ENCODE peak calls at places on chromosomes 12 and 14, in seven cellular contexts. One of them, this sample, is unnamed. For H3K4me1, the result is how much of the 10 kb centered on the place peaks cover.

GRCh38 chr14:74941676-74942097 is 13.7 kb downstream of the PGF start:
- DNase-seq in hepatocyte: peak
- DNase-seq in lower lobe of right lung: peak
- DNase-seq in GM23248: peak
- DNase-seq in IMR-90: peak
- DNase-seq in stomach: no peak
- DNase-seq in right lobe of liver: peak
- DNase-seq in this sample: peak

GRCh38 chr14:73851567-73852382 is at the start of gene PTGR2:
- DNase-seq in IMR-90: peak
- DNase-seq in right lobe of liver: peak
- DNase-seq in stomach: peak
- DNase-seq in hepatocyte: peak
- DNase-seq in GM23248: peak
- DNase-seq in lower lobe of right lung: peak
- DNase-seq in this sample: peak

GRCh38 chr14:74514471-74514932 is 20.9 kb downstream of the ISCA2 start:
- DNase-seq in hepatocyte: no peak
- DNase-seq in stomach: no peak
- DNase-seq in right lobe of liver: peak
- DNase-seq in IMR-90: peak
- DNase-seq in GM23248: peak
- DNase-seq in lower lobe of right lung: peak
- DNase-seq in this sample: no peak

GRCh38 chr14:20632831-20633771 is 8.4 kb downstream of the OR6S1 start:
- DNase-seq in right lobe of liver: no peak
- DNase-seq in stomach: peak
- DNase-seq in GM23248: peak
- DNase-seq in IMR-90: peak
- DNase-seq in hepatocyte: peak
- DNase-seq in lower lobe of right lung: no peak
- DNase-seq in this sample: no peak

GRCh38 chr12:119693006-119693405 is 25.1 kb downstream of the PRKAB1 start:
- DNase-seq in stomach: peak
- DNase-seq in right lobe of liver: no peak
- DNase-seq in lower lobe of right lung: no peak
- DNase-seq in hepatocyte: peak
- DNase-seq in GM23248: peak
- DNase-seq in IMR-90: peak
- DNase-seq in this sample: no peak

GRCh38 chr12:101823891-101824290 is 6.9 kb downstream of the GNPTAB start:
- DNase-seq in IMR-90: no peak
- DNase-seq in right lobe of liver: no peak
- DNase-seq in hepatocyte: peak
- DNase-seq in GM23248: peak
- DNase-seq in lower lobe of right lung: no peak
- DNase-seq in stomach: peak
- DNase-seq in this sample: peak

GRCh38 chr12:107042801-107043200 is 50.5 kb downstream of the CRY1 start:
- DNase-seq in IMR-90: no peak
- DNase-seq in stomach: peak
- DNase-seq in GM23248: no peak
- DNase-seq in lower lobe of right lung: no peak
- DNase-seq in hepatocyte: peak
- DNase-seq in right lobe of liver: no peak
- DNase-seq in this sample: no peak

GRCh38 chr14:58315606-58316005 is 17.3 kb downstream of the ARID4A start:
- DNase-seq in stomach: no peak
- DNase-seq in lower lobe of right lung: no peak
- DNase-seq in right lobe of liver: no peak
- DNase-seq in GM23248: peak
- DNase-seq in IMR-90: peak
- DNase-seq in hepatocyte: no peak
- DNase-seq in this sample: no peak

GRCh38 chr14:74737753-74738325 is 24.9 kb downstream of the FCF1 start:
- DNase-seq in GM23248: peak
- DNase-seq in lower lobe of right lung: no peak
- DNase-seq in IMR-90: peak
- DNase-seq in hepatocyte: no peak
- DNase-seq in stomach: no peak
- DNase-seq in right lobe of liver: no peak
- DNase-seq in this sample: no peak

GRCh38 chr12:124761876-124762275 is 101.8 kb downstream of the SCARB1 start:
- DNase-seq in right lobe of liver: no peak
- DNase-seq in lower lobe of right lung: no peak
- DNase-seq in hepatocyte: no peak
- DNase-seq in IMR-90: no peak
- DNase-seq in stomach: no peak
- DNase-seq in GM23248: no peak
- DNase-seq in this sample: no peak

GRCh38 chr12:131008461-131009270 is 55.0 kb downstream of the ADGRD1 start:
- DNase-seq in stomach: no peak
- DNase-seq in GM23248: no peak
- DNase-seq in IMR-90: no peak
- DNase-seq in right lobe of liver: peak
- DNase-seq in hepatocyte: no peak
- DNase-seq in lower lobe of right lung: peak
- DNase-seq in this sample: no peak

GRCh38 chr12:70842942-70843341 is 77.6 kb downstream of the PTPRR start:
- DNase-seq in hepatocyte: no peak
- DNase-seq in lower lobe of right lung: no peak
- DNase-seq in GM23248: no peak
- DNase-seq in right lobe of liver: no peak
- DNase-seq in stomach: no peak
- DNase-seq in IMR-90: no peak
- DNase-seq in this sample: no peak

GRCh38 chr12:79690156-79690605 is 583 bp downstream of the PAWR start:
- DNase-seq in IMR-90: peak
- DNase-seq in stomach: peak
- DNase-seq in GM23248: peak
- DNase-seq in hepatocyte: no peak
- DNase-seq in right lobe of liver: peak
- DNase-seq in lower lobe of right lung: peak
- DNase-seq in this sample: peak

GRCh38 chr12:49983892-49984291 is 11.1 kb downstream of the AQP6 start:
- DNase-seq in GM23248: peak
- DNase-seq in lower lobe of right lung: no peak
- DNase-seq in IMR-90: peak
- DNase-seq in right lobe of liver: no peak
- DNase-seq in stomach: no peak
- DNase-seq in hepatocyte: peak
- DNase-seq in this sample: no peak

GRCh38 chr14:56143025-56143424 is 24.8 kb downstream of the PELI2 start:
- DNase-seq in stomach: no peak
- DNase-seq in lower lobe of right lung: no peak
- DNase-seq in IMR-90: no peak
- DNase-seq in right lobe of liver: no peak
- DNase-seq in hepatocyte: no peak
- DNase-seq in GM23248: no peak
- DNase-seq in this sample: no peak
- H3K4me1 ChIP-seq in stomach: under half
- H3K4me1 ChIP-seq in lower lobe of right lung: under half
- H3K4me1 ChIP-seq in IMR-90: under half
- H3K4me1 ChIP-seq in right lobe of liver: under half
- H3K4me1 ChIP-seq in hepatocyte: under half
- H3K4me1 ChIP-seq in GM23248: under half
- H3K4me1 ChIP-seq in this sample: under half

DNA sequence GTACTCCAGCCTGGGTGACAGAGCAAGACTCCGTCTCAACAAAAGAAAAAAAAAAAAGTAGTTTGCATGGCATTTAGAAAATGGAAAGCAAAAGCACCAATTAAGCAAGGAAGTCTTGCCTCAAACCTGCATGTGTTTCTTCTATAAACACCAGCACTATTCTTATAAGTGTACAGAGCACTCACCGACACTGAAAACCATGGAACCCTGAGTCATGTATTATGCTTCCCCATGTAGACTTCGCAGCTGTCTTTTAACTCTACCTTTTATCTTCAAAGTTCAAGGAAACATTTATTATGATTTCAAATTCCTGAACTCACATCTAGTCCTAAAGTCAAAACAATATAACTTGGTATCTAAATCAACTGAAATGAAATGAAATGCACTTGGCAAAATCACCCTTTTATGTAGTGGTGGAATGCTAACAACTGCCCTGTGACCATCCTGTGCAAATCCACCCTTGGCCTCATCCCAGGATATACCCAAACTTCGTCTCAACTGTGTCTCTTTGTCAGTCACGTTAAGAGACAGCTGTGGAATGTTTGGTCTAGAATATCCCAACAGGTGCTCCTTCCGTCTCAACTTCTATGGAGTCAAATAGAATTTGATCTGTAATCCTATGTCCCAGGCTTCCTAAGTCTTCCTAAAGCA is 4.8 kb downstream of the BCAT1 start:
- DNase-seq in right lobe of liver: no peak
- DNase-seq in IMR-90: peak
- DNase-seq in hepatocyte: no peak
- DNase-seq in stomach: no peak
- DNase-seq in lower lobe of right lung: no peak
- DNase-seq in GM23248: no peak
- DNase-seq in this sample: no peak
- H3K4me1 ChIP-seq in right lobe of liver: under half
- H3K4me1 ChIP-seq in IMR-90: under half
- H3K4me1 ChIP-seq in hepatocyte: under half
- H3K4me1 ChIP-seq in stomach: under half
- H3K4me1 ChIP-seq in lower lobe of right lung: under half
- H3K4me1 ChIP-seq in GM23248: under half
- H3K4me1 ChIP-seq in this sample: under half

GRCh38 chr12:121358093-121358492 is 5.9 kb upstream of the ANAPC5 start:
- DNase-seq in right lobe of liver: no peak
- DNase-seq in GM23248: no peak
- DNase-seq in IMR-90: no peak
- DNase-seq in stomach: no peak
- DNase-seq in hepatocyte: peak
- DNase-seq in lower lobe of right lung: no peak
- DNase-seq in this sample: no peak
- H3K4me1 ChIP-seq in right lobe of liver: under half
- H3K4me1 ChIP-seq in GM23248: under half
- H3K4me1 ChIP-seq in IMR-90: under half
- H3K4me1 ChIP-seq in stomach: under half
- H3K4me1 ChIP-seq in hepatocyte: under half
- H3K4me1 ChIP-seq in lower lobe of right lung: under half
- H3K4me1 ChIP-seq in this sample: under half

GRCh38 chr14:72488551-72488950 is 405.4 kb downstream of the DPF3 start:
- DNase-seq in GM23248: no peak
- DNase-seq in IMR-90: no peak
- DNase-seq in hepatocyte: no peak
- DNase-seq in lower lobe of right lung: no peak
- DNase-seq in stomach: no peak
- DNase-seq in right lobe of liver: no peak
- DNase-seq in this sample: no peak
- H3K4me1 ChIP-seq in GM23248: under half
- H3K4me1 ChIP-seq in IMR-90: under half
- H3K4me1 ChIP-seq in hepatocyte: under half
- H3K4me1 ChIP-seq in lower lobe of right lung: under half
- H3K4me1 ChIP-seq in stomach: under half
- H3K4me1 ChIP-seq in right lobe of liver: under half
- H3K4me1 ChIP-seq in this sample: under half

GRCh38 chr14:49584058-49584457 is 2.1 kb downstream of the RPS29 start:
- DNase-seq in stomach: no peak
- DNase-seq in lower lobe of right lung: no peak
- DNase-seq in hepatocyte: no peak
- DNase-seq in GM23248: no peak
- DNase-seq in right lobe of liver: no peak
- DNase-seq in IMR-90: no peak
- DNase-seq in this sample: no peak
- H3K4me1 ChIP-seq in stomach: under half
- H3K4me1 ChIP-seq in lower lobe of right lung: under half
- H3K4me1 ChIP-seq in hepatocyte: under half
- H3K4me1 ChIP-seq in GM23248: under half
- H3K4me1 ChIP-seq in right lobe of liver: under half
- H3K4me1 ChIP-seq in IMR-90: under half
- H3K4me1 ChIP-seq in this sample: under half

DNA sequence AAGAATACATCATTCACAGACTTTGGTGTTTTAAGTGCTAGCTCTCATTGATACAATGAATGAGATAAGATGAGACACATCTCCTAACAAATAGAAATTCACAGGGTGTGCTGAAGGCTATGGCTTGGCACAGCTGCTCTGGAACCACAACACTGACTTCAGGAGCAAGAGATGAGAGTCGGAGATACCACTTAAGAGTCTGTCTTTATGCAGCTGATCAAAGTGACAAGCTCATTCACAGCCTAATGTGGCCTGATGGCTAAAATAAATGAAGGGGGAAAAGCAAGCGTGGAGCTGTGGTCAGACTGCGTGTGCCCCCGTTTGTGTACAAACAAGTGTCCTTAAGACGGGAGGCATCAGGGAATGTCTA is 29.7 kb upstream of the FAM181A start:
- DNase-seq in right lobe of liver: no peak
- DNase-seq in hepatocyte: no peak
- DNase-seq in lower lobe of right lung: no peak
- DNase-seq in IMR-90: no peak
- DNase-seq in GM23248: no peak
- DNase-seq in stomach: no peak
- DNase-seq in this sample: no peak
- H3K4me1 ChIP-seq in right lobe of liver: under half
- H3K4me1 ChIP-seq in hepatocyte: under half
- H3K4me1 ChIP-seq in lower lobe of right lung: under half
- H3K4me1 ChIP-seq in IMR-90: under half
- H3K4me1 ChIP-seq in GM23248: under half
- H3K4me1 ChIP-seq in stomach: under half
- H3K4me1 ChIP-seq in this sample: under half